ENCODE peak calls at places on chromosomes 16 and 17, in four cellular contexts. X is mucosa of descending colon, C is astrocyte of the cerebellum, M is ovary. L is an unnamed sample.

GRCh38 chr17:43309505-43310329 is 75.9 kb upstream of the RNU2-1 start:
- DNase-seq in X (no peak), C (no peak), M (no peak), L (no peak)

GRCh38 chr16:641326-642188 is at the start of gene MCRIP2:
- DNase-seq in X (peak; percentile 95), C (no peak), M (peak; percentile 92), L (no peak)

GRCh38 chr16:11405331-11406176 is 60.3 kb downstream of the RMI2 start:
- DNase-seq in X (peak; percentile 48), C (no peak), M (no peak), L (no peak)

GRCh38 chr16:27920391-27920891 is 143.1 kb downstream of the GSG1L start:
- DNase-seq in X (no peak), C (no peak), M (no peak), L (no peak)

GRCh38 chr17:40541060-40541872 is 24.0 kb downstream of the CCR7 start:
- DNase-seq in X (peak; percentile 32), C (no peak), M (peak; percentile 58), L (no peak)

GRCh38 chr17:50373705-50374104 is 676 bp downstream of the EME1 start:
- DNase-seq in X (no peak), C (no peak), M (no peak), L (no peak)

GRCh38 chr16:13568803-13569202 is 351.2 kb upstream of the ERCC4 start:
- DNase-seq in X (no peak), C (no peak), M (no peak), L (no peak)

GRCh38 chr17:21295036-21295952 is 10.8 kb downstream of the MAP2K3 start:
- DNase-seq in X (peak; percentile 55), C (no peak), M (no peak), L (no peak)

DNA sequence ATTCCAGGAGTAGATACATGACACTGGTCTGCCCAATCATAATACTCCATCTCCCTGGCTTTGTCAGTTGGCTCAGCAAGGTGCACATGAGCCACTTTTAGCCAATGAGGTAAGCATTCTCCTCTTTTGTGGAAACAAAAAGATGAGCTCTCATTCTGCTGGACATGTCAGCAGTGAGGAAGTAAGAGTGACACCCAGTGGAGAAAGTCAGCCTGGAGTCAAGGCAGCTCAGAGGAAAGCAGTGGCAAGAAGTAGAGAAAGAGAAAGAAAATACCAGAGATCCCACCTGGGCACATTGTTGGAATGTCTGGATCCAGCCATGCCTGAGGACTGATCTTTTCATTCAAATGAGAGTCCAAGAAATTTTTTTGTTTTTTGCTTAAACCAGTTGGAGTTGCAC is 496.9 kb upstream of the C16orf82 start:
- DNase-seq in X (no peak), C (no peak), M (no peak), L (no peak)
- TF ChIP-seq CTCF in X (no peak), C (no peak), M (no peak), L (no peak)

DNA sequence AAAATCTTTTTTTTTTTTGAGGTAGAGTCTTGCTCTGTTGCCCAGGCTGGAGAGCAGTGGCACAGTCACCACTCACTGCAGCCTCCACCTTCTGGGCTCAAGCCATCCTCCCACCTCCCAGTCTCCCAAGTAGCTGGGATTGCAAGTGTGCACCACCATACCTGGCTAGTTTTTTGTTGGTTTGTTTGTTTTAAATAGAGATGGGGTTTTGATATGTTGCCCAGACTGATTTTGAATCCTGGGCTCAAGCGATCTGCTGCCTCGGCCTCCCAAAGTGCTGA is 2.0 kb downstream of the LRRC37B start:
- DNase-seq in X (no peak), C (no peak), M (no peak), L (no peak)
- H3K4me3 ChIP-seq in X (no peak overlapping the region), C (peak overlapping the region; percentile 91), M (peak overlapping the region; percentile 75), L (no peak overlapping the region)

GRCh38 chr16:87636050-87636684 is 33.9 kb downstream of the JPH3 start:
- DNase-seq in X (peak; percentile 83), C (peak; percentile 33), M (peak; percentile 87), L (peak; percentile 28)

GRCh38 chr16:87638736-87639135 is 36.4 kb downstream of the JPH3 start:
- DNase-seq in X (no peak), C (no peak), M (no peak), L (no peak)

GRCh38 chr16:87635541-87636049 is 33.3 kb downstream of the JPH3 start:
- DNase-seq in X (no peak), C (no peak), M (peak; percentile 75), L (no peak)

GRCh38 chr16:87637357-87637756 is 35.0 kb downstream of the JPH3 start:
- DNase-seq in X (no peak), C (no peak), M (no peak), L (no peak)

DNA sequence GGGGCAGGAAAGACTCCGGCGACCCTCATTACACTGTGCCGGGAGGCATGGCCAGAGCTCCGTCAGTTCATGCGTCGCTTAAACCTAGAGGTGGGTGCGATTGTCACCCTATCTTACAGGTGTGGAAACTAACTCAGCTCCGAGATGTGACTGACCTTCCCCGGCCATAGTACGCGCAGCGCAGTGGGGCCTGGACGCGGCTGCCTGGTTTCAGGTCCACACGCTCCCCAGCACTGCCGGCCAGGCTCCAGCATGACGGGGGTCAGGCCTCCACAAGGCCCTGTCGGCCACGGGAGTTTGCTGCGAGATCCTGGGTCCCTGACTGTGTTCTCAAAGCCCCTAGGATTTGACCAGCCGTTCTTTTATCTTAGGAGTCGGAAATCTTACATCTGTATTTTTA is 34.4 kb downstream of the JPH3 start:
- DNase-seq in X (no peak), C (no peak), M (no peak), L (no peak)
- TF ChIP-seq CTCF in X (no peak), C (no peak), M (no peak), L (no peak)

GRCh38 chr17:850086-850827 is 68.1 kb downstream of the MRM3 start:
- DNase-seq in X (no peak), C (no peak), M (no peak), L (no peak)
- H3K4me3 ChIP-seq in X (no peak overlapping the region), C (no peak overlapping the region), M (no peak overlapping the region), L (peak overlapping the region; percentile 5)

DNA sequence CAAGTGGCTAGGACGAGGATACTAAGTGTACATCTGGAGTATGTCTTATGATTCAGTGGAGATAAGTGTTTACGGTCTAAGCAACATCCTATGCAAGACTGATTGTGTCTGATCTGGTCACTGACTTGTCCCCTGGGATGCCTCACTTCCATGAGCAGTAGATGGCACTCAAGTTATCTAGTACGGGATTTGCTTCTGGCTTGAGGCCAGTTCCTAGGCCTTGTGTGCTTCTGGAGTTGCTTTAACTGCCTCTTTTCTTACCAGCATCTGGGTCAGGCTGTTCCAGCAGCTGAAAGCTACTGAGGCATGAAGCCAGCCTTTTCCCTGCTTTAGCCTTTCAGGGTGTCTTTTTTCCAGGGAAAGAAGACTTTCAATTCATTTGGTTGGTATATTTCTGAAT is 23.0 kb downstream of the SUPT6H start:
- DNase-seq in X (no peak), C (no peak), M (peak; percentile 66), L (no peak)
- TF ChIP-seq CTCF in X (no peak), C (no peak), M (no peak), L (no peak)

GRCh38 chr17:7626307-7626706 is 1.3 kb downstream of the SAT2 start:
- DNase-seq in X (no peak), C (no peak), M (no peak), L (no peak)
- H3K4me3 ChIP-seq in X (no peak overlapping the region), C (peak overlapping the region; percentile 79), M (no peak overlapping the region), L (peak overlapping the region; percentile 63)

DNA sequence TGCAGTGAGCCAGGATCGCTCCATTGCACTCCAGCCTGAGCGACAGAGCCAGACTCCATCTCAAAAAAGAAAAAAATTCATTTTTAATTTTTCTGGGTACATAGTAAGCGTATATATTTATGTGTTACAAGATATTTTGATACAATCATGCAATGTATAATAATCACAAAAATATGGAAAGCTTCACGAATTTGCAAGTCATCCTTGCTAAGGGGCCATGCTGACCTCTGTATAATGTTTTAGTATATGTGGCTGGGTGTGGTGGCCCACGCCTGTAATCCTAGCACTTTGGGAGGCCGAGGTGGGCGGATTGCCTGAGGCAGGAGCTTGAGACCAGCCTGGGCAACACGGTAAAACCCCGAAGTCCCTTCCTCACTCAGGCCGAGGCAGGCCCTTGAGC is 16.9 kb downstream of the FBRS start:
- DNase-seq in X (no peak), C (no peak), M (no peak), L (no peak)
- TF ChIP-seq CTCF in X (no peak), C (no peak), M (no peak), L (no peak)

DNA sequence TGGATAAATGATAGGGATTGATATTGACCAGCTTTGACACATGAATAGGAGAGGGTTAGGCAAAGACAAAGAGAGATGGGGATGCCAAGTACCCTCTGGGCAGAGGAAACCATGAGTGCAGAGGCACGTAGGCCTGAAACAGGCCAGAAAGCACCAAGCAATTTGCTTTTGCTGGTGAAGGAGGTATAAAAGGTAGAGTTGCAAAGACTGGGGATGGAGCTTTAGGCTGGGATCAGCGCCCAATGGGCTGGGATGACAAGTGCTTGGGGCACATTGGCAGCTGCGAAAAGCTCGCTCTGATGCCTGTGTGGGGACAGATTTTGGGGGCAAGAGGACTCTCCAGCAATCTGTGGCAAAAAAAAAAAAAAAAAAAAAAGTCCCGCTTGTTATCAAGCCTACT is 578.5 kb downstream of the MAF start:
- DNase-seq in X (no peak), C (no peak), M (no peak), L (no peak)
- H3K4me3 ChIP-seq in X (no peak overlapping the region), C (no peak overlapping the region), M (no peak overlapping the region), L (no peak overlapping the region)

GRCh38 chr16:80084614-80085013 is 456.2 kb upstream of the DYNLRB2 start:
- DNase-seq in X (peak; percentile 29), C (peak; percentile 37), M (peak; percentile 61), L (peak; percentile 18)
- TF ChIP-seq CTCF in X (no peak), C (peak; percentile 57), M (peak; percentile 71), L (peak; percentile 61)

L was measured in AG09309.